ENCODE peak calls at places on chromosomes 12 and 14, in nine cellular contexts. L is adipocyte, N is HS-5, B is foreskin fibroblast, O is activated T-cell treated with anti-CD3 and anti-CD28 coated beads for 24 hours, W is ovary, Y is fibroblast of pulmonary artery, U is epithelial cell of esophagus, K is AG08396. S is an unnamed sample.

GRCh38 chr14:23002592-23002991 is 7.4 kb downstream of the C14orf93 start:
- DNase-seq in L (no peak), N (no peak), B (no peak), O (no peak), W (no peak), Y (no peak), U (no peak), K (no peak), S (no peak)

GRCh38 chr14:95265106-95266094 is 54.3 kb downstream of the CLMN start:
- DNase-seq in L (peak), N (peak), B (peak), O (peak), W (no peak), Y (peak), U (peak), K (peak), S (peak)

GRCh38 chr14:94880140-94880539 is 110.2 kb upstream of the GSC start:
- DNase-seq in L (no peak), N (no peak), B (no peak), O (no peak), W (no peak), Y (no peak), U (no peak), K (no peak), S (no peak)

GRCh38 chr12:112839386-112839972 is 47.9 kb downstream of the RPH3A start:
- DNase-seq in L (peak), N (peak), B (peak), O (no peak), W (no peak), Y (peak), U (peak), K (peak), S (peak)

GRCh38 chr12:121766290-121767039 is 27.0 kb downstream of the RHOF start:
- DNase-seq in L (no peak), N (no peak), B (peak), O (no peak), W (no peak), Y (no peak), U (no peak), K (no peak), S (no peak)

GRCh38 chr12:27682534-27682933 is 13.7 kb upstream of the REP15 start:
- DNase-seq in L (peak), N (no peak), B (peak), O (no peak), W (no peak), Y (peak), U (no peak), K (no peak), S (no peak)

GRCh38 chr12:28424965-28425364 is 234.7 kb downstream of the CCDC91 start:
- DNase-seq in L (peak), N (no peak), B (peak), O (no peak), W (peak), Y (peak), U (peak), K (peak), S (peak)

GRCh38 chr14:104878582-104878981 is 13.5 kb downstream of the CEP170B start:
- DNase-seq in L (no peak), N (no peak), B (no peak), O (no peak), W (no peak), Y (no peak), U (no peak), K (no peak), S (no peak)

GRCh38 chr14:69632154-69632553 is 20.8 kb downstream of the SUSD6 start:
- DNase-seq in L (no peak), N (no peak), B (no peak), O (no peak), W (no peak), Y (no peak), U (no peak), K (no peak), S (no peak)